ENCODE peak calls at places on chromosomes 13 and 19, in six cellular contexts. One of them, this sample, is unnamed.

GRCh38 chr19:19477705-19478383 is 37.5 kb downstream of the TSSK6 start:
- DNase-seq in stimulated activated CD4-positive, alpha-beta T cell treated with anti-CD3 and anti-CD28 coated beads, Interleukin-15, amount 100 ng/mL, for 48 hours: no peak
- DNase-seq in stimulated activated CD8-positive, alpha-beta memory T cell treated with anti-CD3 and anti-CD28 coated beads, Interleukin-4, amount 100 ng/mL, for 24 hours: no peak
- DNase-seq in NCI-H524: no peak
- DNase-seq in EL: no peak
- DNase-seq in NAMALWA: no peak
- DNase-seq in this sample: no peak

GRCh38 chr19:50697414-50698124 is 22.0 kb downstream of the SHANK1 start:
- DNase-seq in stimulated activated CD4-positive, alpha-beta T cell treated with anti-CD3 and anti-CD28 coated beads, Interleukin-15, amount 100 ng/mL, for 48 hours: no peak
- DNase-seq in stimulated activated CD8-positive, alpha-beta memory T cell treated with anti-CD3 and anti-CD28 coated beads, Interleukin-4, amount 100 ng/mL, for 24 hours: no peak
- DNase-seq in NCI-H524: no peak
- DNase-seq in EL: no peak
- DNase-seq in NAMALWA: no peak
- DNase-seq in this sample: no peak

GRCh38 chr19:48501446-48501960 is 10.1 kb downstream of the LMTK3 start:
- DNase-seq in stimulated activated CD4-positive, alpha-beta T cell treated with anti-CD3 and anti-CD28 coated beads, Interleukin-15, amount 100 ng/mL, for 48 hours: peak
- DNase-seq in stimulated activated CD8-positive, alpha-beta memory T cell treated with anti-CD3 and anti-CD28 coated beads, Interleukin-4, amount 100 ng/mL, for 24 hours: no peak
- DNase-seq in NCI-H524: no peak
- DNase-seq in EL: no peak
- DNase-seq in NAMALWA: peak
- DNase-seq in this sample: no peak

GRCh38 chr19:42255766-42256750 is 1.1 kb upstream of the ERF start:
- DNase-seq in stimulated activated CD4-positive, alpha-beta T cell treated with anti-CD3 and anti-CD28 coated beads, Interleukin-15, amount 100 ng/mL, for 48 hours: no peak
- DNase-seq in stimulated activated CD8-positive, alpha-beta memory T cell treated with anti-CD3 and anti-CD28 coated beads, Interleukin-4, amount 100 ng/mL, for 24 hours: no peak
- DNase-seq in NCI-H524: peak
- DNase-seq in EL: peak
- DNase-seq in NAMALWA: no peak
- DNase-seq in this sample: no peak

GRCh38 chr13:44713793-44714469 is 137.8 kb upstream of the TSC22D1 start:
- DNase-seq in stimulated activated CD4-positive, alpha-beta T cell treated with anti-CD3 and anti-CD28 coated beads, Interleukin-15, amount 100 ng/mL, for 48 hours: no peak
- DNase-seq in stimulated activated CD8-positive, alpha-beta memory T cell treated with anti-CD3 and anti-CD28 coated beads, Interleukin-4, amount 100 ng/mL, for 24 hours: no peak
- DNase-seq in NCI-H524: no peak
- DNase-seq in EL: peak
- DNase-seq in NAMALWA: no peak
- DNase-seq in this sample: no peak

GRCh38 chr13:58963321-58963720 is 1200.4 kb downstream of the DIAPH3 start:
- DNase-seq in stimulated activated CD4-positive, alpha-beta T cell treated with anti-CD3 and anti-CD28 coated beads, Interleukin-15, amount 100 ng/mL, for 48 hours: no peak
- DNase-seq in stimulated activated CD8-positive, alpha-beta memory T cell treated with anti-CD3 and anti-CD28 coated beads, Interleukin-4, amount 100 ng/mL, for 24 hours: no peak
- DNase-seq in NCI-H524: no peak
- DNase-seq in EL: no peak
- DNase-seq in NAMALWA: no peak
- DNase-seq in this sample: no peak

GRCh38 chr13:92390217-92390616 is 836.4 kb upstream of the GPC6 start:
- DNase-seq in stimulated activated CD4-positive, alpha-beta T cell treated with anti-CD3 and anti-CD28 coated beads, Interleukin-15, amount 100 ng/mL, for 48 hours: no peak
- DNase-seq in stimulated activated CD8-positive, alpha-beta memory T cell treated with anti-CD3 and anti-CD28 coated beads, Interleukin-4, amount 100 ng/mL, for 24 hours: no peak
- DNase-seq in NCI-H524: peak
- DNase-seq in EL: no peak
- DNase-seq in NAMALWA: no peak
- DNase-seq in this sample: no peak

GRCh38 chr19:31491246-31491645 is 142.0 kb upstream of the TSHZ3 start:
- DNase-seq in stimulated activated CD4-positive, alpha-beta T cell treated with anti-CD3 and anti-CD28 coated beads, Interleukin-15, amount 100 ng/mL, for 48 hours: no peak
- DNase-seq in stimulated activated CD8-positive, alpha-beta memory T cell treated with anti-CD3 and anti-CD28 coated beads, Interleukin-4, amount 100 ng/mL, for 24 hours: no peak
- DNase-seq in NCI-H524: no peak
- DNase-seq in EL: no peak
- DNase-seq in NAMALWA: no peak
- DNase-seq in this sample: no peak

GRCh38 chr19:46201413-46202310 is 27.9 kb upstream of the IGFL1 start:
- DNase-seq in stimulated activated CD4-positive, alpha-beta T cell treated with anti-CD3 and anti-CD28 coated beads, Interleukin-15, amount 100 ng/mL, for 48 hours: no peak
- DNase-seq in stimulated activated CD8-positive, alpha-beta memory T cell treated with anti-CD3 and anti-CD28 coated beads, Interleukin-4, amount 100 ng/mL, for 24 hours: no peak
- DNase-seq in NCI-H524: no peak
- DNase-seq in EL: peak
- DNase-seq in NAMALWA: no peak
- DNase-seq in this sample: no peak

GRCh38 chr13:98300956-98301641 is 124.0 kb upstream of the RNF113B start:
- DNase-seq in stimulated activated CD4-positive, alpha-beta T cell treated with anti-CD3 and anti-CD28 coated beads, Interleukin-15, amount 100 ng/mL, for 48 hours: no peak
- DNase-seq in stimulated activated CD8-positive, alpha-beta memory T cell treated with anti-CD3 and anti-CD28 coated beads, Interleukin-4, amount 100 ng/mL, for 24 hours: no peak
- DNase-seq in NCI-H524: no peak
- DNase-seq in EL: peak
- DNase-seq in NAMALWA: no peak
- DNase-seq in this sample: no peak

GRCh38 chr19:4388171-4389063 is 11.9 kb downstream of the SH3GL1 start:
- DNase-seq in stimulated activated CD4-positive, alpha-beta T cell treated with anti-CD3 and anti-CD28 coated beads, Interleukin-15, amount 100 ng/mL, for 48 hours: no peak
- DNase-seq in stimulated activated CD8-positive, alpha-beta memory T cell treated with anti-CD3 and anti-CD28 coated beads, Interleukin-4, amount 100 ng/mL, for 24 hours: no peak
- DNase-seq in NCI-H524: no peak
- DNase-seq in EL: no peak
- DNase-seq in NAMALWA: no peak
- DNase-seq in this sample: no peak

GRCh38 chr13:110635405-110636002 is 20.2 kb downstream of the NAXD start:
- DNase-seq in stimulated activated CD4-positive, alpha-beta T cell treated with anti-CD3 and anti-CD28 coated beads, Interleukin-15, amount 100 ng/mL, for 48 hours: no peak
- DNase-seq in stimulated activated CD8-positive, alpha-beta memory T cell treated with anti-CD3 and anti-CD28 coated beads, Interleukin-4, amount 100 ng/mL, for 24 hours: no peak
- DNase-seq in NCI-H524: no peak
- DNase-seq in EL: no peak
- DNase-seq in NAMALWA: no peak
- DNase-seq in this sample: no peak

GRCh38 chr13:86660090-86660489 is 860.9 kb upstream of the SLITRK6 start:
- DNase-seq in stimulated activated CD4-positive, alpha-beta T cell treated with anti-CD3 and anti-CD28 coated beads, Interleukin-15, amount 100 ng/mL, for 48 hours: no peak
- DNase-seq in stimulated activated CD8-positive, alpha-beta memory T cell treated with anti-CD3 and anti-CD28 coated beads, Interleukin-4, amount 100 ng/mL, for 24 hours: no peak
- DNase-seq in NCI-H524: no peak
- DNase-seq in EL: no peak
- DNase-seq in NAMALWA: no peak
- DNase-seq in this sample: no peak

GRCh38 chr13:26882731-26883130 is 122.1 kb upstream of the GPR12 start:
- DNase-seq in stimulated activated CD4-positive, alpha-beta T cell treated with anti-CD3 and anti-CD28 coated beads, Interleukin-15, amount 100 ng/mL, for 48 hours: no peak
- DNase-seq in stimulated activated CD8-positive, alpha-beta memory T cell treated with anti-CD3 and anti-CD28 coated beads, Interleukin-4, amount 100 ng/mL, for 24 hours: no peak
- DNase-seq in NCI-H524: no peak
- DNase-seq in EL: no peak
- DNase-seq in NAMALWA: no peak
- DNase-seq in this sample: no peak

GRCh38 chr19:47122359-47123335 is 8.0 kb upstream of the SAE1 start:
- DNase-seq in stimulated activated CD4-positive, alpha-beta T cell treated with anti-CD3 and anti-CD28 coated beads, Interleukin-15, amount 100 ng/mL, for 48 hours: no peak
- DNase-seq in stimulated activated CD8-positive, alpha-beta memory T cell treated with anti-CD3 and anti-CD28 coated beads, Interleukin-4, amount 100 ng/mL, for 24 hours: no peak
- DNase-seq in NCI-H524: no peak
- DNase-seq in EL: peak
- DNase-seq in NAMALWA: no peak
- DNase-seq in this sample: no peak

GRCh38 chr19:4482721-4483120 is 10.6 kb downstream of the HDGFL2 start:
- DNase-seq in stimulated activated CD4-positive, alpha-beta T cell treated with anti-CD3 and anti-CD28 coated beads, Interleukin-15, amount 100 ng/mL, for 48 hours: no peak
- DNase-seq in stimulated activated CD8-positive, alpha-beta memory T cell treated with anti-CD3 and anti-CD28 coated beads, Interleukin-4, amount 100 ng/mL, for 24 hours: no peak
- DNase-seq in NCI-H524: no peak
- DNase-seq in EL: no peak
- DNase-seq in NAMALWA: no peak
- DNase-seq in this sample: no peak

GRCh38 chr13:87280139-87280538 is 391.0 kb upstream of the SLITRK5 start:
- DNase-seq in stimulated activated CD4-positive, alpha-beta T cell treated with anti-CD3 and anti-CD28 coated beads, Interleukin-15, amount 100 ng/mL, for 48 hours: no peak
- DNase-seq in stimulated activated CD8-positive, alpha-beta memory T cell treated with anti-CD3 and anti-CD28 coated beads, Interleukin-4, amount 100 ng/mL, for 24 hours: no peak
- DNase-seq in NCI-H524: no peak
- DNase-seq in EL: no peak
- DNase-seq in NAMALWA: no peak
- DNase-seq in this sample: no peak

GRCh38 chr19:5345895-5346386 is 5.3 kb upstream of the PTPRS start:
- DNase-seq in stimulated activated CD4-positive, alpha-beta T cell treated with anti-CD3 and anti-CD28 coated beads, Interleukin-15, amount 100 ng/mL, for 48 hours: no peak
- DNase-seq in stimulated activated CD8-positive, alpha-beta memory T cell treated with anti-CD3 and anti-CD28 coated beads, Interleukin-4, amount 100 ng/mL, for 24 hours: no peak
- DNase-seq in NCI-H524: no peak
- DNase-seq in EL: peak
- DNase-seq in NAMALWA: no peak
- DNase-seq in this sample: no peak

GRCh38 chr19:39676004-39676403 is 20.3 kb downstream of the LGALS16 start:
- DNase-seq in stimulated activated CD4-positive, alpha-beta T cell treated with anti-CD3 and anti-CD28 coated beads, Interleukin-15, amount 100 ng/mL, for 48 hours: no peak
- DNase-seq in stimulated activated CD8-positive, alpha-beta memory T cell treated with anti-CD3 and anti-CD28 coated beads, Interleukin-4, amount 100 ng/mL, for 24 hours: no peak
- DNase-seq in NCI-H524: no peak
- DNase-seq in EL: no peak
- DNase-seq in NAMALWA: no peak
- DNase-seq in this sample: no peak

GRCh38 chr13:75091707-75092106 is 390.3 kb downstream of the TBC1D4 start:
- DNase-seq in stimulated activated CD4-positive, alpha-beta T cell treated with anti-CD3 and anti-CD28 coated beads, Interleukin-15, amount 100 ng/mL, for 48 hours: no peak
- DNase-seq in stimulated activated CD8-positive, alpha-beta memory T cell treated with anti-CD3 and anti-CD28 coated beads, Interleukin-4, amount 100 ng/mL, for 24 hours: no peak
- DNase-seq in NCI-H524: no peak
- DNase-seq in EL: no peak
- DNase-seq in NAMALWA: no peak
- DNase-seq in this sample: no peak

GRCh38 chr19:49421039-49421877 is 2.0 kb downstream of the PTH2 start:
- DNase-seq in stimulated activated CD4-positive, alpha-beta T cell treated with anti-CD3 and anti-CD28 coated beads, Interleukin-15, amount 100 ng/mL, for 48 hours: peak
- DNase-seq in stimulated activated CD8-positive, alpha-beta memory T cell treated with anti-CD3 and anti-CD28 coated beads, Interleukin-4, amount 100 ng/mL, for 24 hours: no peak
- DNase-seq in NCI-H524: peak
- DNase-seq in EL: peak
- DNase-seq in NAMALWA: peak
- DNase-seq in this sample: no peak

This sample was measured in activated gamma-delta T cell.